ENCODE peak calls at places on chromosomes 11 and 22, in eight cellular contexts. I is esophagus squamous epithelium, D is Caco-2, F is neural progenitor cell, G is colonic mucosa, S is cardiac fibroblast, O is ovary, M is tibial artery. C is an unnamed sample.

GRCh38 chr11:62143727-62144126 is 19.9 kb downstream of the INCENP start:
- DNase-seq in M (peak), O (no peak), S (no peak), I (no peak), F (no peak), D (no peak), G (peak), C (no peak)

GRCh38 chr11:9150501-9150900 is 59.1 kb upstream of the SCUBE2 start:
- DNase-seq in F (no peak), M (no peak), D (no peak), I (no peak), O (no peak), G (no peak), S (peak), C (no peak)

GRCh38 chr11:125233736-125234275 is 69.3 kb downstream of the PKNOX2 start:
- DNase-seq in D (no peak), O (no peak), I (no peak), G (no peak), S (no peak), F (peak), M (no peak), C (no peak)

GRCh38 chr11:130181295-130182272 is 22.0 kb downstream of the ST14 start:
- DNase-seq in O (no peak), M (no peak), S (peak), F (no peak), G (peak), I (no peak), D (peak), C (no peak)

GRCh38 chr11:93542753-93543246 is 391 bp downstream of the SMCO4 start:
- DNase-seq in O (peak), S (no peak), D (no peak), I (no peak), F (no peak), M (peak), G (peak), C (no peak)

GRCh38 chr11:64285885-64286800 is 495 bp downstream of the GPR137 start:
- DNase-seq in M (no peak), F (peak), I (no peak), S (no peak), D (peak), O (peak), G (no peak), C (no peak)

GRCh38 chr11:117861151-117862018 is 15.1 kb downstream of the FXYD6 start:
- DNase-seq in F (peak), O (peak), G (no peak), M (no peak), D (no peak), I (no peak), S (peak), C (no peak)

GRCh38 chr22:28992565-28993326 is 68.9 kb downstream of the C22orf31 start:
- DNase-seq in F (no peak), D (no peak), O (no peak), S (no peak), I (no peak), M (no peak), G (no peak), C (no peak)

GRCh38 chr11:58059011-58059358 is 28.2 kb downstream of the OR6Q1 start:
- DNase-seq in S (peak), F (peak), M (no peak), O (no peak), G (no peak), D (no peak), I (no peak), C (no peak)

GRCh38 chr11:119188887-119189286 is 3.6 kb downstream of the NHERF4 start:
- DNase-seq in O (no peak), D (no peak), M (no peak), F (no peak), I (no peak), G (no peak), S (no peak), C (no peak)

GRCh38 chr11:33692013-33692504 is 8.6 kb downstream of the C11orf91 start:
- DNase-seq in M (peak), O (peak), I (no peak), G (peak), S (peak), F (peak), D (no peak), C (no peak)

GRCh38 chr11:134638796-134639540 is 226.9 kb upstream of the B3GAT1 start:
- DNase-seq in G (peak), M (peak), I (no peak), D (peak), O (no peak), F (no peak), S (no peak), C (no peak)

GRCh38 chr11:28767574-28767973 is 659.4 kb downstream of the METTL15 start:
- DNase-seq in I (no peak), D (no peak), G (no peak), M (no peak), O (no peak), S (peak), F (no peak), C (no peak)

GRCh38 chr11:84437129-84438123 is 1151.3 kb upstream of the CCDC90B start:
- DNase-seq in I (no peak), O (no peak), S (no peak), F (peak), G (peak), D (peak), M (no peak), C (peak)

GRCh38 chr11:45471002-45471665 is 185.0 kb upstream of the SYT13 start:
- DNase-seq in O (no peak), S (no peak), I (no peak), F (no peak), D (no peak), M (no peak), G (no peak), C (no peak)

GRCh38 chr11:96055706-96056387 is 131.9 kb upstream of the MTMR2 start:
- DNase-seq in F (peak), M (no peak), I (no peak), G (no peak), S (peak), D (no peak), O (no peak), C (no peak)

GRCh38 chr11:31676280-31676982 is 134.7 kb downstream of the PAX6 start:
- DNase-seq in D (no peak), I (no peak), G (no peak), F (no peak), O (no peak), S (peak), M (no peak), C (no peak)

GRCh38 chr11:83778598-83778997 is 492.4 kb upstream of the CCDC90B start:
- DNase-seq in I (no peak), O (no peak), D (no peak), M (no peak), S (no peak), F (no peak), G (no peak), C (no peak)

GRCh38 chr11:17572359-17572690 is 25.3 kb downstream of the OTOG start:
- DNase-seq in M (no peak), S (no peak), F (no peak), I (no peak), G (peak), D (no peak), O (no peak), C (no peak)

GRCh38 chr11:57459112-57460016 is 964 bp upstream of the RTN4RL2 start:
- DNase-seq in D (no peak), M (no peak), F (peak), O (no peak), S (no peak), I (no peak), G (no peak), C (no peak)

GRCh38 chr22:45425101-45425500 is 11.6 kb downstream of the RIBC2 start:
- DNase-seq in M (peak), D (no peak), G (no peak), I (no peak), S (peak), O (no peak), F (no peak), C (no peak)

GRCh38 chr11:69462106-69463045 is 19.1 kb upstream of the LINC01488 start:
- DNase-seq in O (no peak), I (no peak), G (peak), S (peak), D (no peak), M (no peak), F (no peak), C (no peak)

GRCh38 chr22:16949561-16949960 is 58.5 kb downstream of the GAB4 start:
- DNase-seq in G (no peak), F (no peak), D (no peak), M (no peak), I (no peak), S (no peak), O (no peak), C (no peak)

GRCh38 chr11:96748639-96749370 is 359.0 kb downstream of the JRKL start:
- DNase-seq in I (no peak), D (no peak), O (no peak), M (no peak), S (peak), G (no peak), F (no peak), C (no peak)

GRCh38 chr22:20123364-20124082 is 6.5 kb upstream of the TRMT2A start:
- DNase-seq in S (no peak), O (no peak), M (no peak), G (no peak), I (no peak), F (no peak), D (no peak), C (no peak)

GRCh38 chr11:44611687-44612437 is 46.4 kb downstream of the CD82 start:
- DNase-seq in M (no peak), I (no peak), D (no peak), G (no peak), S (no peak), F (no peak), O (no peak), C (peak)

GRCh38 chr11:19766810-19767209 is 54.2 kb downstream of the NAV2 start:
- DNase-seq in D (no peak), F (no peak), M (no peak), O (no peak), G (no peak), S (no peak), I (no peak), C (no peak)

GRCh38 chr22:31088233-31088986 is 7.3 kb downstream of the SMTN start:
- DNase-seq in F (no peak), I (no peak), S (no peak), G (no peak), M (peak), O (no peak), D (no peak), C (no peak)

GRCh38 chr22:21873619-21874018 is 6.2 kb upstream of the MAPK1 start:
- DNase-seq in G (no peak), S (no peak), F (no peak), I (no peak), M (no peak), O (no peak), D (no peak), C (no peak)

GRCh38 chr11:14927146-14927545 is 35.1 kb upstream of the CYP2R1 start:
- DNase-seq in F (no peak), M (no peak), D (no peak), G (no peak), S (no peak), I (no peak), O (no peak), C (no peak)

GRCh38 chr11:33040127-33040861 is 922 bp downstream of the TCP11L1 start:
- DNase-seq in F (no peak), I (no peak), M (no peak), S (no peak), O (peak), D (no peak), G (no peak), C (peak)

GRCh38 chr11:3631331-3631730 is 10.5 kb downstream of the ART5 start:
- DNase-seq in O (no peak), S (no peak), I (no peak), G (no peak), M (no peak), F (no peak), D (no peak), C (no peak)

GRCh38 chr11:3623126-3623525 is 18.7 kb downstream of the ART5 start:
- DNase-seq in O (no peak), S (no peak), M (no peak), F (no peak), D (no peak), I (no peak), G (no peak), C (no peak)

GRCh38 chr11:3627291-3627690 is 14.5 kb downstream of the ART5 start:
- DNase-seq in O (no peak), M (peak), I (no peak), S (peak), G (no peak), F (no peak), D (peak), C (no peak)

GRCh38 chr11:3622521-3622920 is 19.3 kb downstream of the ART5 start:
- DNase-seq in O (no peak), D (no peak), I (no peak), S (no peak), M (peak), G (no peak), F (no peak), C (no peak)

DNA sequence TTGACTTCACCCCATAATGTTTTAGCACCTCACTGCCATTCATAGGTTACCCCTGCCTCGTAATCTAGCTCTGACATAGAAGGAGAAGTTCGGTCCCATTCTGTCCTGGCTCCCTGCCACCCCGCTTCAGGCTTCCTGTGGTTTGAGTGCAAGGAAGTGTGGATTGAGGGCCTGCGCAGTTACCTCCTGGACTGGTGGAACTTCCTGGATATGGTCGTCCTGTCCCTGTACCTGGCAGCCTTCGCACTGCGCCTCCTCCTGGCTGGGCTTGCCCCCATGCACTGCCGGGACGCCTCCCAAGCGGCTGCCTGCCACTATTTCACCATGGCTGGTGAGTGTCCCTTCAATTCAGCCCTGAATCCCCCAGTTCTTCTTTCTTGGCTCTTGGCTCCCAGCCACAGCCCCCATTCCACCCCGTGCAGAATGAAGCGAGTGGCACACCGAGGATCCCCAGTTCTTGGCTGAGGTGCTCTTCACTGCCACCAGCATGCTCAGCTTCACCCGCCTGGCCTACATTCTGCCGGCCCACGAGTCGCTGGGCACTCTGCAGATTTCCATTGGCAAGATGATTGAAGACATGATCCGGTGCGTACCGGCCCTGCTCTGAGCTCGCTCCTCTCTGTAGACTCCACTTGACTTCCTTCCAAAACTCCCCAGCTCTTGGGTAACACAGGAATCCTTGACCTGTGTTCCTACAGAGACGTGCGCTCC is 15.4 kb downstream of the ART5 start:
- DNase-seq in F (no peak), G (peak), D (peak), M (peak), S (no peak), O (no peak), I (no peak), C (no peak)
- TF ChIP-seq CTCF in F (no peak), G (no peak), D (no peak), M (no peak), S (no peak), O (no peak), I (no peak), C (peak)

DNA sequence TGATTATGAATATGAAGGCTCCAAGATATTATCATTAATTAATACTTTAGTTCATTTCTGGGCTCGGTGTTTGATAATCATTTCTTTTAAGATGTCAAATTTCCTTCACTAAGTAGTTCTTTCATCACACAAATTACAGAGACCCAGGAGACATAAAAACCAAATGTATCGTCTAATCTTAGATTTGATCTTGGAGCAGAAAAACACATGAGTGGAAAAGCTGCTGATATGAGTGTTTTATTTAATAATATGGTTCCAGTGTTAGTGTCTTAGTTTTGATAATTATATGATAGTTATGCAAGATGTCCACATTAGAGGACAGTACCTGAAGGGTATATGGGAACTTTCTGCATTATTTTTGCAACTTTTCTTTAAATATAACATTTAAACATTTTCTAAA is 494.5 kb upstream of the RAG2 start:
- DNase-seq in D (no peak), I (no peak), O (no peak), G (no peak), S (no peak), M (no peak), F (no peak), C (no peak)
- TF ChIP-seq CTCF in D (no peak), I (no peak), O (no peak), G (no peak), S (no peak), M (no peak), F (no peak), C (no peak)

GRCh38 chr11:77073328-77074001 is 6.7 kb downstream of the CAPN5 start:
- DNase-seq in M (peak), O (peak), I (no peak), D (peak), S (peak), F (no peak), G (peak), C (no peak)
- TF ChIP-seq CTCF in M (peak), O (peak), I (peak), D (no peak), S (peak), F (no peak), G (peak), C (no peak)

GRCh38 chr22:37750596-37751162 is 53.8 kb downstream of the TRIOBP start:
- DNase-seq in M (no peak), F (no peak), D (no peak), G (no peak), S (no peak), I (no peak), O (no peak), C (no peak)

GRCh38 chr22:37749831-37750595 is 53.2 kb downstream of the TRIOBP start:
- DNase-seq in I (no peak), G (no peak), S (peak), O (no peak), M (no peak), D (no peak), F (no peak), C (no peak)

GRCh38 chr22:37748659-37749058 is 51.8 kb downstream of the TRIOBP start:
- DNase-seq in D (no peak), I (no peak), G (no peak), O (no peak), F (no peak), M (no peak), S (no peak), C (no peak)

GRCh38 chr22:37747715-37748100 is 50.9 kb downstream of the TRIOBP start:
- DNase-seq in O (no peak), M (no peak), F (no peak), D (no peak), I (no peak), G (no peak), S (no peak), C (no peak)

GRCh38 chr22:37749223-37749622 is 52.4 kb downstream of the TRIOBP start:
- DNase-seq in O (no peak), M (no peak), I (no peak), S (no peak), F (no peak), G (no peak), D (no peak), C (no peak)
- TF ChIP-seq CTCF in O (no peak), M (no peak), I (no peak), S (no peak), F (no peak), G (no peak), D (no peak), C (no peak)